ENCODE peak calls at places on chromosome X, in seven cellular contexts. One of them, this sample, is unnamed.

GRCh38 chrX:140439455-140439854 is 65.4 kb downstream of the SOX3 start:
- DNase-seq in activated naive CD4-positive, alpha-beta T cell treated with anti-CD3 and anti-CD28 coated beads for 36 hours: no peak
- DNase-seq in HuH-7.5: no peak
- DNase-seq in stimulated activated CD8-positive, alpha-beta memory T cell treated with anti-CD3 and anti-CD28 coated beads, Interleukin-15, amount 100 ng/mL, for 24 hours: no peak
- DNase-seq in hippocampal formation: no peak
- DNase-seq in activated CD8-positive, alpha-beta memory T cell treated with anti-CD3 and anti-CD28 coated beads, Interleukin-2, amount 50 U/mL, for 48 hours: no peak
- DNase-seq in ovary: no peak
- DNase-seq in this sample: no peak

GRCh38 chrX:10143071-10143983 is 13.4 kb upstream of the CLCN4 start:
- DNase-seq in hippocampal formation: no peak
- DNase-seq in activated CD8-positive, alpha-beta memory T cell treated with anti-CD3 and anti-CD28 coated beads, Interleukin-2, amount 50 U/mL, for 48 hours: no peak
- DNase-seq in ovary: no peak
- DNase-seq in activated naive CD4-positive, alpha-beta T cell treated with anti-CD3 and anti-CD28 coated beads for 36 hours: no peak
- DNase-seq in stimulated activated CD8-positive, alpha-beta memory T cell treated with anti-CD3 and anti-CD28 coated beads, Interleukin-15, amount 100 ng/mL, for 24 hours: no peak
- DNase-seq in HuH-7.5: no peak
- DNase-seq in this sample: no peak

GRCh38 chrX:154458954-154459829 is 1.1 kb downstream of the PLXNA3 start:
- DNase-seq in activated naive CD4-positive, alpha-beta T cell treated with anti-CD3 and anti-CD28 coated beads for 36 hours: no peak
- DNase-seq in HuH-7.5: no peak
- DNase-seq in stimulated activated CD8-positive, alpha-beta memory T cell treated with anti-CD3 and anti-CD28 coated beads, Interleukin-15, amount 100 ng/mL, for 24 hours: no peak
- DNase-seq in hippocampal formation: no peak
- DNase-seq in activated CD8-positive, alpha-beta memory T cell treated with anti-CD3 and anti-CD28 coated beads, Interleukin-2, amount 50 U/mL, for 48 hours: no peak
- DNase-seq in ovary: no peak
- DNase-seq in this sample: no peak

GRCh38 chrX:56385960-56386359 is 153.8 kb downstream of the KLF8 start:
- DNase-seq in activated naive CD4-positive, alpha-beta T cell treated with anti-CD3 and anti-CD28 coated beads for 36 hours: no peak
- DNase-seq in activated CD8-positive, alpha-beta memory T cell treated with anti-CD3 and anti-CD28 coated beads, Interleukin-2, amount 50 U/mL, for 48 hours: no peak
- DNase-seq in HuH-7.5: no peak
- DNase-seq in ovary: no peak
- DNase-seq in hippocampal formation: no peak
- DNase-seq in stimulated activated CD8-positive, alpha-beta memory T cell treated with anti-CD3 and anti-CD28 coated beads, Interleukin-15, amount 100 ng/mL, for 24 hours: no peak
- DNase-seq in this sample: no peak

GRCh38 chrX:76127341-76127740 is 45.5 kb upstream of the PBDC1 start:
- DNase-seq in ovary: no peak
- DNase-seq in activated CD8-positive, alpha-beta memory T cell treated with anti-CD3 and anti-CD28 coated beads, Interleukin-2, amount 50 U/mL, for 48 hours: no peak
- DNase-seq in activated naive CD4-positive, alpha-beta T cell treated with anti-CD3 and anti-CD28 coated beads for 36 hours: no peak
- DNase-seq in stimulated activated CD8-positive, alpha-beta memory T cell treated with anti-CD3 and anti-CD28 coated beads, Interleukin-15, amount 100 ng/mL, for 24 hours: no peak
- DNase-seq in hippocampal formation: no peak
- DNase-seq in HuH-7.5: no peak
- DNase-seq in this sample: no peak

GRCh38 chrX:39491548-39492297 is 606.0 kb downstream of the BCOR start:
- DNase-seq in activated CD8-positive, alpha-beta memory T cell treated with anti-CD3 and anti-CD28 coated beads, Interleukin-2, amount 50 U/mL, for 48 hours: peak
- DNase-seq in HuH-7.5: no peak
- DNase-seq in hippocampal formation: no peak
- DNase-seq in activated naive CD4-positive, alpha-beta T cell treated with anti-CD3 and anti-CD28 coated beads for 36 hours: peak
- DNase-seq in stimulated activated CD8-positive, alpha-beta memory T cell treated with anti-CD3 and anti-CD28 coated beads, Interleukin-15, amount 100 ng/mL, for 24 hours: no peak
- DNase-seq in ovary: no peak
- DNase-seq in this sample: peak

GRCh38 chrX:10231461-10231860 is 74.7 kb downstream of the CLCN4 start:
- DNase-seq in HuH-7.5: no peak
- DNase-seq in activated CD8-positive, alpha-beta memory T cell treated with anti-CD3 and anti-CD28 coated beads, Interleukin-2, amount 50 U/mL, for 48 hours: no peak
- DNase-seq in stimulated activated CD8-positive, alpha-beta memory T cell treated with anti-CD3 and anti-CD28 coated beads, Interleukin-15, amount 100 ng/mL, for 24 hours: no peak
- DNase-seq in hippocampal formation: no peak
- DNase-seq in activated naive CD4-positive, alpha-beta T cell treated with anti-CD3 and anti-CD28 coated beads for 36 hours: no peak
- DNase-seq in ovary: no peak
- DNase-seq in this sample: no peak

GRCh38 chrX:17844236-17844635 is 16.9 kb downstream of the RAI2 start:
- DNase-seq in HuH-7.5: no peak
- DNase-seq in activated naive CD4-positive, alpha-beta T cell treated with anti-CD3 and anti-CD28 coated beads for 36 hours: no peak
- DNase-seq in hippocampal formation: no peak
- DNase-seq in activated CD8-positive, alpha-beta memory T cell treated with anti-CD3 and anti-CD28 coated beads, Interleukin-2, amount 50 U/mL, for 48 hours: no peak
- DNase-seq in ovary: no peak
- DNase-seq in stimulated activated CD8-positive, alpha-beta memory T cell treated with anti-CD3 and anti-CD28 coated beads, Interleukin-15, amount 100 ng/mL, for 24 hours: no peak
- DNase-seq in this sample: no peak

GRCh38 chrX:47515941-47516649 is 33.1 kb upstream of the ZNF41 start:
- DNase-seq in hippocampal formation: no peak
- DNase-seq in activated naive CD4-positive, alpha-beta T cell treated with anti-CD3 and anti-CD28 coated beads for 36 hours: peak
- DNase-seq in activated CD8-positive, alpha-beta memory T cell treated with anti-CD3 and anti-CD28 coated beads, Interleukin-2, amount 50 U/mL, for 48 hours: no peak
- DNase-seq in HuH-7.5: no peak
- DNase-seq in ovary: no peak
- DNase-seq in stimulated activated CD8-positive, alpha-beta memory T cell treated with anti-CD3 and anti-CD28 coated beads, Interleukin-15, amount 100 ng/mL, for 24 hours: no peak
- DNase-seq in this sample: no peak

GRCh38 chrX:42714981-42715688 is 62.8 kb downstream of the PPP1R2C start:
- DNase-seq in stimulated activated CD8-positive, alpha-beta memory T cell treated with anti-CD3 and anti-CD28 coated beads, Interleukin-15, amount 100 ng/mL, for 24 hours: no peak
- DNase-seq in activated naive CD4-positive, alpha-beta T cell treated with anti-CD3 and anti-CD28 coated beads for 36 hours: peak
- DNase-seq in activated CD8-positive, alpha-beta memory T cell treated with anti-CD3 and anti-CD28 coated beads, Interleukin-2, amount 50 U/mL, for 48 hours: peak
- DNase-seq in HuH-7.5: no peak
- DNase-seq in hippocampal formation: peak
- DNase-seq in ovary: no peak
- DNase-seq in this sample: peak

GRCh38 chrX:16946971-16947562 is 609 bp downstream of the REPS2 start:
- DNase-seq in ovary: peak
- DNase-seq in HuH-7.5: no peak
- DNase-seq in hippocampal formation: no peak
- DNase-seq in activated naive CD4-positive, alpha-beta T cell treated with anti-CD3 and anti-CD28 coated beads for 36 hours: no peak
- DNase-seq in activated CD8-positive, alpha-beta memory T cell treated with anti-CD3 and anti-CD28 coated beads, Interleukin-2, amount 50 U/mL, for 48 hours: peak
- DNase-seq in stimulated activated CD8-positive, alpha-beta memory T cell treated with anti-CD3 and anti-CD28 coated beads, Interleukin-15, amount 100 ng/mL, for 24 hours: no peak
- DNase-seq in this sample: no peak

GRCh38 chrX:153874091-153874365 is 11.9 kb downstream of the L1CAM start:
- DNase-seq in hippocampal formation: no peak
- DNase-seq in activated naive CD4-positive, alpha-beta T cell treated with anti-CD3 and anti-CD28 coated beads for 36 hours: no peak
- DNase-seq in stimulated activated CD8-positive, alpha-beta memory T cell treated with anti-CD3 and anti-CD28 coated beads, Interleukin-15, amount 100 ng/mL, for 24 hours: no peak
- DNase-seq in ovary: no peak
- DNase-seq in activated CD8-positive, alpha-beta memory T cell treated with anti-CD3 and anti-CD28 coated beads, Interleukin-2, amount 50 U/mL, for 48 hours: no peak
- DNase-seq in HuH-7.5: no peak
- DNase-seq in this sample: no peak

GRCh38 chrX:67353651-67354370 is 190.0 kb upstream of the AR start:
- DNase-seq in ovary: no peak
- DNase-seq in activated naive CD4-positive, alpha-beta T cell treated with anti-CD3 and anti-CD28 coated beads for 36 hours: no peak
- DNase-seq in hippocampal formation: no peak
- DNase-seq in stimulated activated CD8-positive, alpha-beta memory T cell treated with anti-CD3 and anti-CD28 coated beads, Interleukin-15, amount 100 ng/mL, for 24 hours: no peak
- DNase-seq in HuH-7.5: no peak
- DNase-seq in activated CD8-positive, alpha-beta memory T cell treated with anti-CD3 and anti-CD28 coated beads, Interleukin-2, amount 50 U/mL, for 48 hours: no peak
- DNase-seq in this sample: no peak

GRCh38 chrX:43805579-43805978 is 76.7 kb downstream of the MAOB start:
- DNase-seq in HuH-7.5: no peak
- DNase-seq in hippocampal formation: no peak
- DNase-seq in activated CD8-positive, alpha-beta memory T cell treated with anti-CD3 and anti-CD28 coated beads, Interleukin-2, amount 50 U/mL, for 48 hours: no peak
- DNase-seq in activated naive CD4-positive, alpha-beta T cell treated with anti-CD3 and anti-CD28 coated beads for 36 hours: no peak
- DNase-seq in stimulated activated CD8-positive, alpha-beta memory T cell treated with anti-CD3 and anti-CD28 coated beads, Interleukin-15, amount 100 ng/mL, for 24 hours: no peak
- DNase-seq in ovary: no peak
- DNase-seq in this sample: no peak

GRCh38 chrX:2928583-2929434 is at the start of gene ARSD:
- DNase-seq in stimulated activated CD8-positive, alpha-beta memory T cell treated with anti-CD3 and anti-CD28 coated beads, Interleukin-15, amount 100 ng/mL, for 24 hours: peak
- DNase-seq in activated naive CD4-positive, alpha-beta T cell treated with anti-CD3 and anti-CD28 coated beads for 36 hours: peak
- DNase-seq in HuH-7.5: peak
- DNase-seq in ovary: peak
- DNase-seq in hippocampal formation: peak
- DNase-seq in activated CD8-positive, alpha-beta memory T cell treated with anti-CD3 and anti-CD28 coated beads, Interleukin-2, amount 50 U/mL, for 48 hours: peak
- DNase-seq in this sample: peak

GRCh38 chrX:118220509-118220908 is 103.9 kb upstream of the KLHL13 start:
- DNase-seq in HuH-7.5: no peak
- DNase-seq in activated naive CD4-positive, alpha-beta T cell treated with anti-CD3 and anti-CD28 coated beads for 36 hours: no peak
- DNase-seq in stimulated activated CD8-positive, alpha-beta memory T cell treated with anti-CD3 and anti-CD28 coated beads, Interleukin-15, amount 100 ng/mL, for 24 hours: no peak
- DNase-seq in activated CD8-positive, alpha-beta memory T cell treated with anti-CD3 and anti-CD28 coated beads, Interleukin-2, amount 50 U/mL, for 48 hours: no peak
- DNase-seq in ovary: no peak
- DNase-seq in hippocampal formation: no peak
- DNase-seq in this sample: no peak

GRCh38 chrX:20026278-20026677 is 35.4 kb upstream of the BCLAF3 start:
- DNase-seq in activated naive CD4-positive, alpha-beta T cell treated with anti-CD3 and anti-CD28 coated beads for 36 hours: no peak
- DNase-seq in HuH-7.5: no peak
- DNase-seq in hippocampal formation: no peak
- DNase-seq in activated CD8-positive, alpha-beta memory T cell treated with anti-CD3 and anti-CD28 coated beads, Interleukin-2, amount 50 U/mL, for 48 hours: no peak
- DNase-seq in ovary: no peak
- DNase-seq in stimulated activated CD8-positive, alpha-beta memory T cell treated with anti-CD3 and anti-CD28 coated beads, Interleukin-15, amount 100 ng/mL, for 24 hours: no peak
- DNase-seq in this sample: no peak

GRCh38 chrX:31420711-31421151 is 348.9 kb upstream of the FTHL17 start:
- DNase-seq in stimulated activated CD8-positive, alpha-beta memory T cell treated with anti-CD3 and anti-CD28 coated beads, Interleukin-15, amount 100 ng/mL, for 24 hours: no peak
- DNase-seq in HuH-7.5: no peak
- DNase-seq in activated CD8-positive, alpha-beta memory T cell treated with anti-CD3 and anti-CD28 coated beads, Interleukin-2, amount 50 U/mL, for 48 hours: no peak
- DNase-seq in ovary: no peak
- DNase-seq in hippocampal formation: no peak
- DNase-seq in activated naive CD4-positive, alpha-beta T cell treated with anti-CD3 and anti-CD28 coated beads for 36 hours: no peak
- DNase-seq in this sample: no peak

GRCh38 chrX:108139303-108139702 is 47.7 kb downstream of the ATG4A start:
- DNase-seq in ovary: no peak
- DNase-seq in HuH-7.5: no peak
- DNase-seq in hippocampal formation: no peak
- DNase-seq in activated naive CD4-positive, alpha-beta T cell treated with anti-CD3 and anti-CD28 coated beads for 36 hours: no peak
- DNase-seq in activated CD8-positive, alpha-beta memory T cell treated with anti-CD3 and anti-CD28 coated beads, Interleukin-2, amount 50 U/mL, for 48 hours: no peak
- DNase-seq in stimulated activated CD8-positive, alpha-beta memory T cell treated with anti-CD3 and anti-CD28 coated beads, Interleukin-15, amount 100 ng/mL, for 24 hours: no peak
- DNase-seq in this sample: no peak

GRCh38 chrX:68895339-68896250 is 66.8 kb downstream of the EFNB1 start:
- DNase-seq in ovary: peak
- DNase-seq in activated CD8-positive, alpha-beta memory T cell treated with anti-CD3 and anti-CD28 coated beads, Interleukin-2, amount 50 U/mL, for 48 hours: no peak
- DNase-seq in activated naive CD4-positive, alpha-beta T cell treated with anti-CD3 and anti-CD28 coated beads for 36 hours: peak
- DNase-seq in HuH-7.5: no peak
- DNase-seq in stimulated activated CD8-positive, alpha-beta memory T cell treated with anti-CD3 and anti-CD28 coated beads, Interleukin-15, amount 100 ng/mL, for 24 hours: no peak
- DNase-seq in hippocampal formation: no peak
- DNase-seq in this sample: no peak

GRCh38 chrX:130788786-130789581 is 114.0 kb downstream of the ENOX2 start:
- DNase-seq in hippocampal formation: no peak
- DNase-seq in activated CD8-positive, alpha-beta memory T cell treated with anti-CD3 and anti-CD28 coated beads, Interleukin-2, amount 50 U/mL, for 48 hours: no peak
- DNase-seq in activated naive CD4-positive, alpha-beta T cell treated with anti-CD3 and anti-CD28 coated beads for 36 hours: no peak
- DNase-seq in HuH-7.5: no peak
- DNase-seq in ovary: no peak
- DNase-seq in stimulated activated CD8-positive, alpha-beta memory T cell treated with anti-CD3 and anti-CD28 coated beads, Interleukin-15, amount 100 ng/mL, for 24 hours: no peak
- DNase-seq in this sample: no peak

This sample was measured in effector memory CD4-positive, alpha-beta T cell.